ENCODE peak calls at places on chromosome 1, in eight cellular contexts. J is type B pancreatic cell, N is GOT3, Z is AG09319, K is right atrium auricular region, F is T-cell, Q is IMR-90, Y is HEK293T. V is an unnamed sample.

GRCh38 chr1:111140680-111140967 is 601 bp downstream of the CEPT1 start:
- DNase-seq in J (no peak), N (no peak), Z (no peak), K (no peak), F (no peak), Q (peak), Y (peak), V (peak)

GRCh38 chr1:11886986-11887665 is 28.4 kb upstream of the NPPB start:
- DNase-seq in J (no peak), N (no peak), Z (no peak), K (peak), F (no peak), Q (no peak), Y (no peak), V (no peak)

GRCh38 chr1:43558346-43558841 is 27.7 kb downstream of the PTPRF start:
- DNase-seq in J (no peak), N (no peak), Z (no peak), K (no peak), F (no peak), Q (peak), Y (no peak), V (no peak)

GRCh38 chr1:30816211-30817082 is 58.9 kb upstream of the LAPTM5 start:
- DNase-seq in J (peak), N (no peak), Z (no peak), K (no peak), F (no peak), Q (peak), Y (peak), V (no peak)

GRCh38 chr1:54606990-54607325 is 16.4 kb downstream of the FAM151A start:
- DNase-seq in J (no peak), N (no peak), Z (no peak), K (no peak), F (no peak), Q (no peak), Y (no peak), V (no peak)

GRCh38 chr1:29824025-29824424 is 587.7 kb downstream of the PTPRU start:
- DNase-seq in J (no peak), N (no peak), Z (no peak), K (no peak), F (no peak), Q (no peak), Y (no peak), V (peak)

GRCh38 chr1:11654571-11655262 is at the start of gene FBXO44:
- DNase-seq in J (no peak), N (no peak), Z (no peak), K (no peak), F (peak), Q (no peak), Y (peak), V (no peak)

GRCh38 chr1:35935989-35936388 is 5.1 kb downstream of the AGO3 start:
- DNase-seq in J (no peak), N (no peak), Z (no peak), K (no peak), F (no peak), Q (no peak), Y (no peak), V (no peak)

GRCh38 chr1:92079441-92079840 is 704 bp upstream of the BTBD8 start:
- DNase-seq in J (no peak), N (no peak), Z (no peak), K (no peak), F (no peak), Q (no peak), Y (no peak), V (no peak)

GRCh38 chr1:164559342-164560070 is 522 bp downstream of the PBX1 start:
- DNase-seq in J (no peak), N (no peak), Z (no peak), K (peak), F (no peak), Q (no peak), Y (no peak), V (no peak)

GRCh38 chr1:223811634-223812101 is 34.1 kb downstream of the TP53BP2 start:
- DNase-seq in J (no peak), N (no peak), Z (no peak), K (no peak), F (no peak), Q (peak), Y (peak), V (no peak)

GRCh38 chr1:67838180-67838912 is 5.1 kb upstream of the GNG12 start:
- DNase-seq in J (no peak), N (no peak), Z (no peak), K (no peak), F (no peak), Q (no peak), Y (no peak), V (no peak)

GRCh38 chr1:47876587-47876963 is 120.6 kb downstream of the TRABD2B start:
- DNase-seq in J (no peak), N (no peak), Z (no peak), K (no peak), F (no peak), Q (no peak), Y (no peak), V (no peak)

GRCh38 chr1:57835620-57836019 is 411.8 kb upstream of the DAB1 start:
- DNase-seq in J (no peak), N (no peak), Z (no peak), K (no peak), F (no peak), Q (no peak), Y (no peak), V (no peak)

GRCh38 chr1:29525941-29526340 is 289.6 kb downstream of the PTPRU start:
- DNase-seq in J (peak), N (no peak), Z (no peak), K (no peak), F (no peak), Q (no peak), Y (no peak), V (no peak)

V was measured in vagina.